ENCODE peak calls at places on chromosome 4, in six cellular contexts. E is WTC11, B is HCT116, U is GM12878, G is HepG2, C is K562. W is an unnamed sample.

GRCh38 chr4:184942447-184943425 is 75.6 kb upstream of the HELT start:
- DNase-seq in E (no peak), B (no peak), U (no peak), G (no peak), C (no peak), W (no peak)

GRCh38 chr4:168803727-168804126 is 206.3 kb downstream of the CBR4 start:
- DNase-seq in E (no peak), B (no peak), U (no peak), G (no peak), C (no peak), W (no peak)

GRCh38 chr4:112717856-112718255 is 80.9 kb downstream of the LARP7 start:
- DNase-seq in E (no peak), B (no peak), U (no peak), G (no peak), C (no peak), W (no peak)

GRCh38 chr4:42954925-42955669 is 62.6 kb downstream of the GRXCR1 start:
- DNase-seq in E (no peak), B (no peak), U (no peak), G (no peak), C (no peak), W (no peak)

GRCh38 chr4:186104895-186105720 is 604 bp downstream of the FAM149A start:
- DNase-seq in E (peak), B (no peak), U (no peak), G (no peak), C (no peak), W (peak)

GRCh38 chr4:18106620-18107019 is 85.1 kb upstream of the LCORL start:
- DNase-seq in E (no peak), B (no peak), U (no peak), G (no peak), C (peak), W (no peak)

GRCh38 chr4:110184124-110184790 is 14.2 kb downstream of the ELOVL6 start:
- DNase-seq in E (no peak), B (no peak), U (no peak), G (no peak), C (no peak), W (no peak)

GRCh38 chr4:138327334-138327733 is 85.2 kb upstream of the SLC7A11 start:
- DNase-seq in E (no peak), B (no peak), U (no peak), G (no peak), C (no peak), W (no peak)

GRCh38 chr4:139312552-139313332 is 10.5 kb upstream of the NDUFC1 start:
- DNase-seq in E (no peak), B (no peak), U (no peak), G (no peak), C (no peak), W (no peak)

GRCh38 chr4:114399085-114399484 is 199.5 kb upstream of the UGT8 start:
- DNase-seq in E (peak), B (no peak), U (no peak), G (no peak), C (no peak), W (peak)

GRCh38 chr4:99642725-99643489 is 14.7 kb downstream of the C4orf54 start:
- DNase-seq in E (no peak), B (no peak), U (no peak), G (no peak), C (no peak), W (no peak)

GRCh38 chr4:183522821-183523220 is 18.0 kb downstream of the ING2 start:
- DNase-seq in E (no peak), B (no peak), U (no peak), G (no peak), C (no peak), W (no peak)

GRCh38 chr4:183250831-183251230 is 69.2 kb downstream of the CLDN22 start:
- DNase-seq in E (no peak), B (no peak), U (no peak), G (no peak), C (no peak), W (no peak)

GRCh38 chr4:1802720-1803522 is 9.8 kb downstream of the FGFR3 start:
- DNase-seq in E (peak), B (no peak), U (no peak), G (no peak), C (no peak), W (no peak)

GRCh38 chr4:153804742-153805141 is 15.9 kb upstream of the SFRP2 start:
- DNase-seq in E (no peak), B (no peak), U (no peak), G (no peak), C (no peak), W (no peak)

GRCh38 chr4:89314291-89314690 is 6.7 kb upstream of the GPRIN3 start:
- DNase-seq in E (no peak), B (no peak), U (no peak), G (no peak), C (no peak), W (no peak)

GRCh38 chr4:121070696-121071639 is 1.4 kb downstream of the NDNF start:
- DNase-seq in E (peak), B (no peak), U (no peak), G (no peak), C (no peak), W (peak)

GRCh38 chr4:6463311-6464289 is 8.8 kb downstream of the PPP2R2C start:
- DNase-seq in E (no peak), B (no peak), U (no peak), G (no peak), C (no peak), W (peak)

GRCh38 chr4:164482092-164482404 is 271.9 kb upstream of the SMIM31 start:
- DNase-seq in E (no peak), B (no peak), U (no peak), G (no peak), C (no peak), W (no peak)

GRCh38 chr4:14749910-14750309 is 252.4 kb upstream of the CPEB2 start:
- DNase-seq in E (peak), B (no peak), U (no peak), G (no peak), C (peak), W (no peak)

GRCh38 chr4:168600796-168601583 is 104.1 kb downstream of the PALLD start:
- DNase-seq in E (no peak), B (peak), U (no peak), G (no peak), C (no peak), W (no peak)

GRCh38 chr4:10115657-10116624 is 658 bp downstream of the WDR1 start:
- DNase-seq in E (peak), B (peak), U (peak), G (peak), C (peak), W (no peak)

GRCh38 chr4:90189128-90189527 is 61.9 kb downstream of the CCSER1 start:
- DNase-seq in E (no peak), B (no peak), U (no peak), G (no peak), C (no peak), W (no peak)

GRCh38 chr4:105113800-105114199 is 32.9 kb upstream of the TET2 start:
- DNase-seq in E (no peak), B (no peak), U (no peak), G (no peak), C (no peak), W (no peak)

GRCh38 chr4:8192748-8193738 is 6.0 kb upstream of the SH3TC1 start:
- DNase-seq in E (no peak), B (peak), U (peak), G (peak), C (no peak), W (no peak)

GRCh38 chr4:77220841-77221613 is 64.0 kb downstream of the CCNG2 start:
- DNase-seq in E (no peak), B (no peak), U (no peak), G (no peak), C (no peak), W (no peak)

GRCh38 chr4:179569549-179569948 is 2127.3 kb upstream of the AGA start:
- DNase-seq in E (no peak), B (no peak), U (no peak), G (no peak), C (no peak), W (no peak)

GRCh38 chr4:123555500-123556273 is 159.1 kb downstream of the SPRY1 start:
- DNase-seq in E (no peak), B (no peak), U (no peak), G (peak), C (peak), W (no peak)

GRCh38 chr4:5750052-5750950 is 39.3 kb downstream of the EVC start:
- DNase-seq in E (no peak), B (no peak), U (no peak), G (no peak), C (no peak), W (peak)

GRCh38 chr4:1536579-1537409 is 130.6 kb upstream of the NKX1-1 start:
- DNase-seq in E (no peak), B (no peak), U (no peak), G (no peak), C (no peak), W (no peak)

GRCh38 chr4:110516106-110516922 is 40.4 kb downstream of the ENPEP start:
- DNase-seq in E (peak), B (peak), U (peak), G (peak), C (peak), W (peak)

GRCh38 chr4:152917533-152918395 is 18.4 kb upstream of the FHDC1 start:
- DNase-seq in E (no peak), B (no peak), U (no peak), G (no peak), C (no peak), W (no peak)

GRCh38 chr4:7753271-7753670 is 186.4 kb downstream of the AFAP1 start:
- DNase-seq in E (no peak), B (no peak), U (no peak), G (no peak), C (no peak), W (no peak)

GRCh38 chr4:166017804-166018203 is 144.8 kb downstream of the TLL1 start:
- DNase-seq in E (no peak), B (no peak), U (no peak), G (no peak), C (no peak), W (no peak)

GRCh38 chr4:137755033-137755471 is 222.8 kb upstream of the PCDH18 start:
- DNase-seq in E (no peak), B (peak), U (no peak), G (no peak), C (no peak), W (no peak)

GRCh38 chr4:86442881-86443280 is 83.0 kb upstream of the MAPK10 start:
- DNase-seq in E (no peak), B (no peak), U (no peak), G (no peak), C (no peak), W (no peak)

GRCh38 chr4:184322328-184323025 is 104.8 kb upstream of the ENPP6 start:
- DNase-seq in E (no peak), B (no peak), U (no peak), G (no peak), C (no peak), W (no peak)

GRCh38 chr4:42600578-42600977 is 56.3 kb downstream of the ATP8A1 start:
- DNase-seq in E (no peak), B (no peak), U (no peak), G (no peak), C (no peak), W (no peak)

GRCh38 chr4:15938182-15938581 is 358 bp downstream of the FGFBP1 start:
- DNase-seq in E (peak), B (peak), U (no peak), G (no peak), C (no peak), W (peak)
- TF ChIP-seq ATF3 in E (no peak), B (no peak), U (no peak), G (no peak), C (no peak), W (no peak)

GRCh38 chr4:81621490-81621889 is 149.8 kb upstream of the RASGEF1B start:
- DNase-seq in E (no peak), B (no peak), U (no peak), G (no peak), C (no peak), W (no peak)
- TF ChIP-seq ATF3 in E (no peak), B (no peak), U (no peak), G (no peak), C (no peak), W (no peak)

DNA sequence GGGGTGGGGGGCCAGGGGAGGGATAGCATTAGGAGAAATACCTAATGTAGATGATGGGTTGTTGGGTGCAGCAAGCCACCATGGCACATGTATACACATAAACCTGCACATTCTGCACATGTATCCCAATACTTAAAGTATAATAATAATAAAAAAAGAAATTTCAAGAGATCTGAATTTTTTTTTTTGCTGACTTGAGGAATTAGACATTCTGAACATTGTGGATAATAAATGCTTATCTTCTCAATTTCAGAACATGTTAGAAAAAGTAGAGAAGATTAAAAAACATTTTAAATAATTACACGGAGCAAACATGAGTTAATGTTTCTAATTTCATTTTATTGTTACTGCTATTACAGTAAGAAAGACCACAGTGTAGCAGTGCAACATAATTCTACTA is 230.4 kb downstream of the DTHD1 start:
- DNase-seq in E (no peak), B (no peak), U (no peak), G (no peak), C (no peak), W (no peak)
- TF ChIP-seq ATF3 in E (no peak), B (no peak), U (no peak), G (no peak), C (no peak), W (no peak)

DNA sequence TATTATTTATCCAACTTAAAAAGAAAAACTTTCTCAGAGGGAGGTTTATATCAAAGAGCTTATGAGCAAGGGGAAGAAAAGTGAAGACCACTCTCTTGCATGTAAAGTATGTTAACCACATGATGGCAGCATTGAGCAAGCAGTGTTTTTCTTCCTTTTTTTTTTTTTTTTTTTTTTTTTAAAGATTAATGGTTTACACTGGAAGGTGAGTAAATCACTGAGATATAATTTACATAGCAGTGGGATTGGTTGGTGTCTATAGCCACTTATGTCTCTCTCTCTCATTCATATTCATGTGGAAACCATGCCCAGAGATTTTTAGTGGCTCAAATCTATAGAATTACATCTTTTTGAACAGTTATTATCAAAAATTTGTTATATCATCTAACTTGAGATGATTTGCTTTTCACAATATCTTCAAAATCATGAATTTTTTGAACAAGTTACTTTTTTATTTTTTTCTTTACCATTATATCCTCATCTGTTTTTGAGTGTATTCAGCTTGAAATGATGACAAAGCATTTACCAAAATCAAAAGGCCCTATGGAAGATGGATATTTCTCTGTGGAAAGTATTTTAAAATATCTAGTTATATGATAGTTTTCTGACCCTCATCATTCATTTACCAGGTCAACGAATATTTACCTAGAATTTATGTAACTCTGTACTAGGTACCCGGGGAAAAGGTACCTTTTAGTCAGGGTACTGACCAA is 31.6 kb downstream of the MTHFD2L start:
- DNase-seq in E (no peak), B (peak), U (peak), G (peak), C (peak), W (no peak)
- TF ChIP-seq ATF3 in E (no peak), B (no peak), U (no peak), G (no peak), C (no peak), W (no peak)

DNA sequence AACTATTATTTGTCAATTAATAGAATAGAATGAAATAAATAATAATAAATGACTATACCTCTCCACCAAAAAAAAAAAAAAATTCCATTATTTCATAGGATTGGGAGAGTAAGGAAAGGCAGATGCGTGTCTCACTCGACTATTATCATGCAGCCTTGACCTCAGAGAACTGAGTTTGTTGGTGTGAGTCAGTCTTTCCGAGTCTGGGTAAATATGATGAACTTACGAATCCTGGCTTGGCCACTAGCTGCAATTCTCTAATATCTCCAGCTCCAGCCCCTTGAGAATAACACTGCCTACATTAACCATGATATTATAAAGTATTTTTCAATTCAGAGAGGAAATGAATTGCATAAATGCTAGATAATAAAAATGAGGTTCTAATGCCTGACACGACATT is 46.6 kb upstream of the DHX15 start:
- DNase-seq in E (no peak), B (no peak), U (no peak), G (peak), C (no peak), W (no peak)
- TF ChIP-seq ATF3 in E (no peak), B (no peak), U (no peak), G (no peak), C (no peak), W (no peak)

DNA sequence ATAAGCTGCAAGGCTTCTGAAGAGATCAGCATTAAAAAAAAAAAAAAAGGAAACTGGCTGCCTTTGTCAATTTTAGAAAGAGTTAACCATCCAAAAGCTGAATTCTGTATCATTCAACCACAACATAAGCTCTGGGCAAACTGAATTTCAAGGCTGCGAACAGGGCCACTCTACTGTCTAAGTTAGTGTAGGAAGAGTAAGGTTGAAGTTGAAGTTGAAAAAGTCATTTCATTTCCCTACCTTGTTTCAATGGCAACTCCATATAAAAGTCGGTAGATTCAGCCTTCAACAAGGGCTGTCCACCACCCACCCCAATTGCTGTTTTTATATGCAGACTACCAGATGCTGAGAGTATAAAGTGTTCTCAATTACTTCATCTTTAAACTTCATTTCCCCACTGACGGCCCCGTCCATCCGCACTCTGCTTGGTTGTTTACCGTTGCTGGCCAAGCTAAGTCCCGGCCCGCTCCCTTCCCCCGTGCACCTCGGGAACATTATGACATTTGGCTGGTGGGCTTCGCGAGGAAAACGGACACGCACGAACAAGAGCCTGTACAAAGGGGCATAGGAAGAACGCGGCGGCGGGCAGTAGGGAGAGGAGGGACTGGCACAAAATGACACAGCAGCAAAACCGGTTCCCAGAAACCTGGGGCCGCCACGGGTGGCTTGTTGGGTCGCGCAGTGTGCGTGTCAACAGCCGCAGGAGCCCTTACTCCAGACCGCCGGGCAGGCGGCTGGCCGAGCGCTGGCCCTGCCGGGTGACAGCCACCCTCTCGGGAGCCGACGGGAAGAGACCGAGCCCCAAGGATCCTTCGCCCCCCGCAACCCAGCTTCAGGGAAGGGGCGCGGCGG is 1.4 kb upstream of the LIN54 start:
- DNase-seq in E (peak), B (no peak), U (no peak), G (no peak), C (peak), W (no peak)
- TF ChIP-seq ATF3 in E (no peak), B (no peak), U (no peak), G (no peak), C (no peak), W (no peak)

DNA sequence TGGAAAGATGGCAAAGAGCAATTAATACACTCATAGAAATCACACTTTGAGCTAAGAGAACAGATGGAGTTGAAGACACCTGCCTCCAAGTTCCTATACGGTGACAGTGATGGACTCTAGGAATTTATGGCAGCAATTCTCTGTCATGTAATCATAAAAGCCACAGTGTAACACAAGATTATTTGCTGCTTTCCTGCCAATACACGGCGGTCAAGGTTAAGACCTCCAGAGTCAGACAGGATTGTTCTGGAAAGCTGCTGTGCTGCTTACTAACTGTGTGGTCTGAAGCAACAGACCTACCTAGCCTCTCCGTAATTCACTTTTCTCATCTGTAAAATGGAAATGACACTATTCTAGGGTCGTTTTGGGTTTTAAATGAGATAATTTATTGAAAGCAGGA is 14.6 kb upstream of the KIT start:
- DNase-seq in E (no peak), B (no peak), U (no peak), G (no peak), C (no peak), W (no peak)
- TF ChIP-seq ATF3 in E (no peak), B (no peak), U (no peak), G (no peak), C (no peak), W (no peak)

GRCh38 chr4:150381671-150382427 is 200.1 kb upstream of the MAB21L2 start:
- DNase-seq in E (no peak), B (no peak), U (no peak), G (no peak), C (no peak), W (no peak)
- TF ChIP-seq ATF3 in E (no peak), B (no peak), U (no peak), G (no peak), C (no peak), W (no peak)